ENCODE peak calls at places on chromosome 19, in ten cellular contexts. One of them, this sample, is unnamed.
A peak's percentile ranks its signal among the peaks of the same experiment; 100 is the strongest.

GRCh38 chr19:16825312-16826168 is 3.7 kb upstream of the SIN3B start:
- DNase-seq in sigmoid colon: peak; percentile 85
- DNase-seq in HTR-8/SVneo: no peak
- DNase-seq in LoVo: peak; percentile 8
- DNase-seq in neural crest cell: no peak
- DNase-seq in NCI-H345: peak; percentile 20
- DNase-seq in HFFc6: peak; percentile 24
- DNase-seq in fibroblast of the aortic adventitia: peak; percentile 79
- DNase-seq in dermis microvascular lymphatic vessel endothelial cell: peak; percentile 38
- DNase-seq in psoas muscle: peak; percentile 59
- DNase-seq in this sample: no peak

GRCh38 chr19:47221080-47221841 is 9.7 kb downstream of the BBC3 start:
- DNase-seq in sigmoid colon: no peak
- DNase-seq in HTR-8/SVneo: no peak
- DNase-seq in LoVo: no peak
- DNase-seq in neural crest cell: no peak
- DNase-seq in NCI-H345: no peak
- DNase-seq in HFFc6: no peak
- DNase-seq in fibroblast of the aortic adventitia: no peak
- DNase-seq in dermis microvascular lymphatic vessel endothelial cell: no peak
- DNase-seq in psoas muscle: no peak
- DNase-seq in this sample: no peak

GRCh38 chr19:56137405-56137804 is 3.7 kb upstream of the ZNF444 start:
- DNase-seq in sigmoid colon: no peak
- DNase-seq in HTR-8/SVneo: no peak
- DNase-seq in LoVo: no peak
- DNase-seq in neural crest cell: no peak
- DNase-seq in NCI-H345: peak; percentile 8
- DNase-seq in HFFc6: no peak
- DNase-seq in fibroblast of the aortic adventitia: no peak
- DNase-seq in dermis microvascular lymphatic vessel endothelial cell: peak; percentile 52
- DNase-seq in psoas muscle: no peak
- DNase-seq in this sample: no peak

GRCh38 chr19:41706741-41707501 is 1.5 kb upstream of the CEACAM5 start:
- DNase-seq in sigmoid colon: no peak
- DNase-seq in HTR-8/SVneo: peak; percentile 52
- DNase-seq in LoVo: peak; percentile 87
- DNase-seq in neural crest cell: no peak
- DNase-seq in NCI-H345: peak; percentile 68
- DNase-seq in HFFc6: peak; percentile 15
- DNase-seq in fibroblast of the aortic adventitia: no peak
- DNase-seq in dermis microvascular lymphatic vessel endothelial cell: peak; percentile 38
- DNase-seq in psoas muscle: peak; percentile 22
- DNase-seq in this sample: peak; percentile 12

GRCh38 chr19:57103573-57104277 is 16.1 kb upstream of the USP29 start:
- DNase-seq in sigmoid colon: peak; percentile 76
- DNase-seq in HTR-8/SVneo: peak; percentile 65
- DNase-seq in LoVo: no peak
- DNase-seq in neural crest cell: peak; percentile 14
- DNase-seq in NCI-H345: peak; percentile 6
- DNase-seq in HFFc6: peak; percentile 67
- DNase-seq in fibroblast of the aortic adventitia: peak; percentile 70
- DNase-seq in dermis microvascular lymphatic vessel endothelial cell: peak; percentile 58
- DNase-seq in psoas muscle: peak; percentile 52
- DNase-seq in this sample: no peak

GRCh38 chr19:6556480-6556879 is 25.7 kb downstream of the TNFSF9 start:
- DNase-seq in sigmoid colon: no peak
- DNase-seq in HTR-8/SVneo: no peak
- DNase-seq in LoVo: no peak
- DNase-seq in neural crest cell: no peak
- DNase-seq in NCI-H345: no peak
- DNase-seq in HFFc6: no peak
- DNase-seq in fibroblast of the aortic adventitia: peak; percentile 66
- DNase-seq in dermis microvascular lymphatic vessel endothelial cell: no peak
- DNase-seq in psoas muscle: no peak
- DNase-seq in this sample: peak; percentile 5

GRCh38 chr19:31152906-31153305 is 196.3 kb downstream of the TSHZ3 start:
- DNase-seq in sigmoid colon: no peak
- DNase-seq in HTR-8/SVneo: no peak
- DNase-seq in LoVo: no peak
- DNase-seq in neural crest cell: no peak
- DNase-seq in NCI-H345: no peak
- DNase-seq in HFFc6: peak; percentile 40
- DNase-seq in fibroblast of the aortic adventitia: no peak
- DNase-seq in dermis microvascular lymphatic vessel endothelial cell: no peak
- DNase-seq in psoas muscle: no peak
- DNase-seq in this sample: no peak

GRCh38 chr19:14840206-14840605 is 5.2 kb upstream of the OR7A5 start:
- DNase-seq in sigmoid colon: no peak
- DNase-seq in HTR-8/SVneo: no peak
- DNase-seq in LoVo: no peak
- DNase-seq in neural crest cell: no peak
- DNase-seq in NCI-H345: no peak
- DNase-seq in HFFc6: no peak
- DNase-seq in fibroblast of the aortic adventitia: no peak
- DNase-seq in dermis microvascular lymphatic vessel endothelial cell: no peak
- DNase-seq in psoas muscle: no peak
- DNase-seq in this sample: no peak

GRCh38 chr19:57558525-57558924 is 1.1 kb downstream of the ZNF550 start:
- DNase-seq in sigmoid colon: no peak
- DNase-seq in HTR-8/SVneo: no peak
- DNase-seq in LoVo: no peak
- DNase-seq in neural crest cell: no peak
- DNase-seq in NCI-H345: no peak
- DNase-seq in HFFc6: peak; percentile 10
- DNase-seq in fibroblast of the aortic adventitia: peak; percentile 35
- DNase-seq in dermis microvascular lymphatic vessel endothelial cell: peak; percentile 14
- DNase-seq in psoas muscle: no peak
- DNase-seq in this sample: no peak

GRCh38 chr19:4304509-4305252 is at the start of gene FSD1:
- DNase-seq in sigmoid colon: no peak
- DNase-seq in HTR-8/SVneo: peak; percentile 92
- DNase-seq in LoVo: no peak
- DNase-seq in neural crest cell: peak; percentile 80
- DNase-seq in NCI-H345: peak; percentile 80
- DNase-seq in HFFc6: peak; percentile 50
- DNase-seq in fibroblast of the aortic adventitia: peak; percentile 42
- DNase-seq in dermis microvascular lymphatic vessel endothelial cell: peak; percentile 32
- DNase-seq in psoas muscle: no peak
- DNase-seq in this sample: no peak

GRCh38 chr19:5595745-5596144 is 26.8 kb downstream of the SAFB2 start:
- DNase-seq in sigmoid colon: no peak
- DNase-seq in HTR-8/SVneo: no peak
- DNase-seq in LoVo: no peak
- DNase-seq in neural crest cell: no peak
- DNase-seq in NCI-H345: no peak
- DNase-seq in HFFc6: no peak
- DNase-seq in fibroblast of the aortic adventitia: no peak
- DNase-seq in dermis microvascular lymphatic vessel endothelial cell: no peak
- DNase-seq in psoas muscle: no peak
- DNase-seq in this sample: no peak

GRCh38 chr19:42253245-42254082 is 1.5 kb downstream of the ERF start:
- DNase-seq in sigmoid colon: peak; percentile 89
- DNase-seq in HTR-8/SVneo: peak; percentile 53
- DNase-seq in LoVo: peak; percentile 3
- DNase-seq in neural crest cell: peak; percentile 65
- DNase-seq in NCI-H345: no peak
- DNase-seq in HFFc6: peak; percentile 44
- DNase-seq in fibroblast of the aortic adventitia: no peak
- DNase-seq in dermis microvascular lymphatic vessel endothelial cell: peak; percentile 60
- DNase-seq in psoas muscle: peak; percentile 68
- DNase-seq in this sample: no peak

GRCh38 chr19:18834644-18834984 is 2.9 kb downstream of the UPF1 start:
- DNase-seq in sigmoid colon: no peak
- DNase-seq in HTR-8/SVneo: no peak
- DNase-seq in LoVo: no peak
- DNase-seq in neural crest cell: no peak
- DNase-seq in NCI-H345: no peak
- DNase-seq in HFFc6: no peak
- DNase-seq in fibroblast of the aortic adventitia: no peak
- DNase-seq in dermis microvascular lymphatic vessel endothelial cell: no peak
- DNase-seq in psoas muscle: no peak
- DNase-seq in this sample: no peak

GRCh38 chr19:28475525-28475924 is 737.4 kb downstream of the UQCRFS1 start:
- DNase-seq in sigmoid colon: no peak
- DNase-seq in HTR-8/SVneo: no peak
- DNase-seq in LoVo: no peak
- DNase-seq in neural crest cell: no peak
- DNase-seq in NCI-H345: no peak
- DNase-seq in HFFc6: no peak
- DNase-seq in fibroblast of the aortic adventitia: no peak
- DNase-seq in dermis microvascular lymphatic vessel endothelial cell: no peak
- DNase-seq in psoas muscle: no peak
- DNase-seq in this sample: peak; percentile 36

GRCh38 chr19:19504754-19505668 is 10.3 kb downstream of the TSSK6 start:
- DNase-seq in sigmoid colon: no peak
- DNase-seq in HTR-8/SVneo: no peak
- DNase-seq in LoVo: no peak
- DNase-seq in neural crest cell: no peak
- DNase-seq in NCI-H345: no peak
- DNase-seq in HFFc6: no peak
- DNase-seq in fibroblast of the aortic adventitia: no peak
- DNase-seq in dermis microvascular lymphatic vessel endothelial cell: no peak
- DNase-seq in psoas muscle: no peak
- DNase-seq in this sample: no peak

GRCh38 chr19:44069415-44069814 is 2.5 kb upstream of the ZNF284 start:
- DNase-seq in sigmoid colon: no peak
- DNase-seq in HTR-8/SVneo: no peak
- DNase-seq in LoVo: no peak
- DNase-seq in neural crest cell: no peak
- DNase-seq in NCI-H345: no peak
- DNase-seq in HFFc6: no peak
- DNase-seq in fibroblast of the aortic adventitia: no peak
- DNase-seq in dermis microvascular lymphatic vessel endothelial cell: no peak
- DNase-seq in psoas muscle: no peak
- DNase-seq in this sample: no peak

GRCh38 chr19:16927883-16928282 is 39.1 kb downstream of the F2RL3 start:
- DNase-seq in sigmoid colon: no peak
- DNase-seq in HTR-8/SVneo: no peak
- DNase-seq in LoVo: no peak
- DNase-seq in neural crest cell: no peak
- DNase-seq in NCI-H345: no peak
- DNase-seq in HFFc6: no peak
- DNase-seq in fibroblast of the aortic adventitia: no peak
- DNase-seq in dermis microvascular lymphatic vessel endothelial cell: no peak
- DNase-seq in psoas muscle: no peak
- DNase-seq in this sample: no peak

This sample was measured in GF-D8.